ENCODE peak calls at places on chromosomes 13 and 19, in six cellular contexts. V, W, M, K, T and O are unnamed samples.

GRCh38 chr19:46118136-46118535 is 6.4 kb downstream of the IGFL3 start:
- DNase-seq in T (no peak), V (no peak), M (no peak), W (no peak), K (no peak), O (no peak)

GRCh38 chr13:91045351-91046034 is 302.0 kb upstream of the MIR17HG start:
- DNase-seq in T (no peak), K (no peak), M (no peak), W (no peak), V (no peak), O (no peak)

GRCh38 chr19:22286151-22286810 is at the start of gene ZNF729:
- DNase-seq in W (no peak), V (no peak), M (no peak), K (no peak), T (no peak), O (no peak)

GRCh38 chr13:82636119-82636518 is 1246.2 kb downstream of the SLITRK1 start:
- DNase-seq in W (no peak), V (no peak), K (no peak), M (no peak), T (no peak), O (no peak)

GRCh38 chr19:54444737-54445136 is 4.3 kb upstream of the LENG8 start:
- DNase-seq in T (no peak), M (no peak), W (no peak), V (no peak), K (no peak), O (no peak)

GRCh38 chr13:62360609-62361008 is 945.0 kb upstream of the PCDH20 start:
- DNase-seq in K (no peak), V (no peak), M (no peak), T (no peak), W (no peak), O (no peak)

GRCh38 chr19:708154-709141 is at the start of gene PALM:
- DNase-seq in W (no peak), K (no peak), T (peak; percentile 57), M (no peak), V (no peak), O (no peak)

GRCh38 chr13:51832471-51833152 is 12.4 kb downstream of the TMEM272 start:
- DNase-seq in V (no peak), M (peak; percentile 31), W (no peak), T (peak; percentile 12), K (peak; percentile 28), O (no peak)